ENCODE peak calls at places on chromosome 21, in seven cellular contexts. N, Q, R, M, U, K and T are unnamed samples.

GRCh38 chr21:45982256-45982757 is 737 bp downstream of the COL6A1 start:
- DNase-seq in Q (peak; percentile 63), M (peak; percentile 53), K (peak; percentile 49), N (no peak), U (no peak), R (no peak), T (no peak)

GRCh38 chr21:17250651-17251294 is 262.1 kb upstream of the CXADR start:
- DNase-seq in R (no peak), M (no peak), K (no peak), Q (no peak), N (no peak), U (no peak), T (no peak)

GRCh38 chr21:27954806-27955205 is 987.9 kb upstream of the ADAMTS5 start:
- DNase-seq in Q (no peak), N (no peak), R (no peak), U (no peak), M (no peak), K (no peak), T (no peak)

GRCh38 chr21:46298083-46298412 is 11.9 kb downstream of the YBEY start:
- DNase-seq in N (no peak), U (no peak), Q (no peak), M (no peak), R (no peak), K (no peak), T (no peak)

GRCh38 chr21:33858672-33859372 is 56.8 kb downstream of the ATP5PO start:
- DNase-seq in M (no peak), U (no peak), N (no peak), K (no peak), R (no peak), Q (peak; percentile 57), T (no peak)

GRCh38 chr21:27561116-27561515 is 594.2 kb upstream of the ADAMTS5 start:
- DNase-seq in Q (peak; percentile 61), R (no peak), N (no peak), K (peak; percentile 28), M (no peak), U (no peak), T (no peak)

GRCh38 chr21:32410916-32411315 is 1.6 kb upstream of the EVA1C start:
- DNase-seq in N (no peak), M (no peak), U (no peak), K (no peak), Q (no peak), R (no peak), T (no peak)

GRCh38 chr21:43890042-43890441 is 25.0 kb downstream of the AGPAT3 start:
- DNase-seq in R (no peak), U (no peak), N (no peak), M (no peak), K (no peak), Q (no peak), T (peak; percentile 20)

GRCh38 chr21:17441370-17441769 is 71.5 kb upstream of the CXADR start:
- DNase-seq in N (no peak), R (no peak), M (peak; percentile 89), K (peak; percentile 55), Q (no peak), U (no peak), T (no peak)

GRCh38 chr21:44790401-44790800 is 11.2 kb downstream of the UBE2G2 start:
- DNase-seq in Q (no peak), N (no peak), M (peak; percentile 6), R (no peak), U (no peak), K (no peak), T (no peak)

GRCh38 chr21:46161180-46161799 is 5.9 kb upstream of the FTCD start:
- DNase-seq in M (no peak), N (no peak), R (no peak), Q (no peak), U (no peak), K (peak; percentile 20), T (no peak)

GRCh38 chr21:45482899-45483821 is 59.1 kb downstream of the SLC19A1 start:
- DNase-seq in K (no peak), Q (peak; percentile 72), U (no peak), R (no peak), M (no peak), N (no peak), T (no peak)

GRCh38 chr21:45294509-45295291 is 7.0 kb upstream of the POFUT2 start:
- DNase-seq in K (peak; percentile 61), M (peak; percentile 64), R (no peak), Q (peak; percentile 90), N (no peak), U (peak; percentile 97), T (no peak)

GRCh38 chr21:21057349-21058062 is 59.3 kb downstream of the NCAM2 start:
- DNase-seq in N (no peak), Q (no peak), M (no peak), R (no peak), K (no peak), U (no peak), T (no peak)

GRCh38 chr21:44926364-44927101 is 5.8 kb upstream of the ITGB2 start:
- DNase-seq in M (peak; percentile 45), Q (peak; percentile 50), U (no peak), R (no peak), K (no peak), N (no peak), T (no peak)

GRCh38 chr21:45972353-45972715 is 9.2 kb upstream of the COL6A1 start:
- DNase-seq in Q (peak; percentile 68), M (no peak), U (no peak), R (no peak), N (no peak), K (no peak), T (no peak)

GRCh38 chr21:28325618-28326017 is 667.1 kb downstream of the LTN1 start:
- DNase-seq in R (no peak), Q (no peak), K (no peak), N (no peak), M (no peak), U (no peak), T (peak; percentile 47)

GRCh38 chr21:37862536-37862935 is 53.7 kb downstream of the KCNJ6 start:
- DNase-seq in M (no peak), N (no peak), K (no peak), U (no peak), R (no peak), Q (no peak), T (no peak)

GRCh38 chr21:25573409-25574206 is 33.7 kb downstream of the MRPL39 start:
- DNase-seq in R (peak; percentile 24), N (no peak), Q (no peak), M (no peak), U (peak; percentile 36), K (no peak), T (no peak)

GRCh38 chr21:30255679-30256078 is 27.1 kb downstream of the KRTAP24-1 start:
- DNase-seq in R (no peak), M (no peak), U (no peak), N (no peak), K (no peak), Q (no peak), T (no peak)

GRCh38 chr21:30249936-30250335 is 32.8 kb downstream of the KRTAP24-1 start:
- DNase-seq in M (no peak), R (no peak), N (no peak), K (no peak), U (no peak), Q (no peak), T (no peak)

GRCh38 chr21:30248844-30249243 is 32.9 kb upstream of the CLDN8 start:
- DNase-seq in K (no peak), M (no peak), Q (no peak), U (no peak), R (no peak), N (no peak), T (no peak)

GRCh38 chr21:30256100-30256499 is 26.6 kb downstream of the KRTAP24-1 start:
- DNase-seq in M (no peak), N (no peak), K (peak; percentile 50), U (no peak), R (no peak), Q (no peak), T (no peak)

GRCh38 chr21:30251781-30252180 is 31.0 kb downstream of the KRTAP24-1 start:
- DNase-seq in R (no peak), M (no peak), K (no peak), U (no peak), N (no peak), Q (no peak), T (no peak)
- H3K4me3 ChIP-seq in R (no peak overlapping the region), M (no peak overlapping the region), K (no peak overlapping the region), U (no peak overlapping the region), N (no peak overlapping the region), Q (no peak overlapping the region), T (no peak overlapping the region)

DNA sequence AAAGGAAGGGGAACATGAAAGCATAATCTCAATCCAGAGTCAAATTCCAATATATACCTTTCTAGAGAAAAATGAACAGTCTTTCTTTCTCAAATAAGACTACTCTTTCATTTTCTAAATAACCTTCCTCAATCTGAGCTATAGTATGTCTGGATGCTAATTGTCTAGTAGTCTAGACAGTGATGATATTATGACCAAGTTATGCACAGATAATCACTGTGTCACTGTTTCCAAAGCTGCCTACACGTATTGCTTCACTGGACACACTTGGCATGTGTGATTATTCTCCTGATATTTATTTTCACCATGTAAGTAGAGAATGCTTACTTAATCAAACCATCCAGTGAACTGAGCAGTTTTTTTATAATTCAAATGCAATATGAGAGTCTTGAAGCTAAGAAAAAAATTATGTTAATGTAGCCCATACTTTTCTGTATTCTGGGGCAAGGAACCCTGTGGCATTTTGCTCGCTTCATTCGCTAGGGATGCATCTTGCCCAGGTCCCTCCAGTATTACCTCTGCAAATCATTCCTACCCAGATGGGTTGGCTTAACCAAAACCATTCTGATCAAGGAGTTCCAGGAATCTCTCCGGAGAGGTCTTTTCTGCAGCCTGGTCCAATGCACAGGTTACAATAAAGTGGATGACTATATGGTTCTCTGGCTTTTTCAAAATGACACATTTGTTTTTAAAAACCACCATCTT is 303.1 kb upstream of the RUNX1 start:
- DNase-seq in M (no peak), Q (no peak), U (no peak), K (no peak), N (no peak), R (no peak), T (no peak)
- H3K4me1 ChIP-seq in M (no peaks in the 10 kb centered on the region), Q (no peaks in the 10 kb centered on the region), U (no peaks in the 10 kb centered on the region), K (no peaks in the 10 kb centered on the region), N (no peaks in the 10 kb centered on the region), R (no peaks in the 10 kb centered on the region), T (no peaks in the 10 kb centered on the region)

GRCh38 chr21:15671188-15671587 is 58.6 kb upstream of the USP25 start:
- DNase-seq in Q (no peak), K (no peak), R (no peak), M (no peak), N (no peak), U (no peak), T (no peak)
- H3K4me3 ChIP-seq in Q (no peak overlapping the region), K (no peak overlapping the region), R (no peak overlapping the region), M (no peak overlapping the region), N (no peak overlapping the region), U (no peak overlapping the region), T (no peak overlapping the region)

GRCh38 chr21:38965910-38966504 is 160.3 kb downstream of the ETS2 start:
- DNase-seq in M (peak; percentile 84), N (no peak), R (no peak), U (no peak), Q (no peak), K (peak; percentile 80), T (no peak)

GRCh38 chr21:38970765-38971164 is 165.0 kb downstream of the ETS2 start:
- DNase-seq in K (no peak), Q (no peak), M (no peak), U (no peak), N (no peak), R (no peak), T (no peak)

GRCh38 chr21:38965241-38965640 is 159.5 kb downstream of the ETS2 start:
- DNase-seq in M (no peak), U (no peak), Q (no peak), R (no peak), K (no peak), N (no peak), T (no peak)

GRCh38 chr21:38972078-38972477 is 166.3 kb downstream of the ETS2 start:
- DNase-seq in U (no peak), N (no peak), Q (no peak), K (no peak), R (no peak), M (no peak), T (no peak)

GRCh38 chr21:38968887-38969543 is 163.3 kb downstream of the ETS2 start:
- DNase-seq in N (no peak), K (no peak), U (no peak), Q (no peak), M (no peak), R (no peak), T (no peak)
- H3K4me1 ChIP-seq in N (peaks cover 6% of the 10 kb centered on the region), K (no peaks in the 10 kb centered on the region), U (no peaks in the 10 kb centered on the region), Q (no peaks in the 10 kb centered on the region), M (peaks cover 13% of the 10 kb centered on the region), R (no peaks in the 10 kb centered on the region), T (peaks cover 2% of the 10 kb centered on the region)